ENCODE peak calls at places on chromosomes 7 and 10, in four cellular contexts. A, O, Z and F are unnamed samples.
A peak's percentile ranks its signal among the peaks of the same experiment; 100 is the strongest.

GRCh38 chr10:13518076-13518692 is 10.6 kb downstream of the BEND7 start:
- DNase-seq in A (no peak), Z (peak; percentile 70), O (no peak), F (no peak)

GRCh38 chr7:134454277-134454676 is 4.6 kb downstream of the AKR1B1 start:
- DNase-seq in O (no peak), Z (no peak), A (no peak), F (no peak)

GRCh38 chr7:23474098-23474828 is 4.0 kb upstream of the IGF2BP3 start:
- DNase-seq in O (peak; percentile 99), A (peak; percentile 99), Z (peak; percentile 97), F (peak; percentile 98)

GRCh38 chr10:71666607-71667373 is 52.8 kb downstream of the C10orf105 start:
- DNase-seq in A (no peak), Z (no peak), O (no peak), F (no peak)

GRCh38 chr10:1374501-1374900 is 318.3 kb downstream of the WDR37 start:
- DNase-seq in Z (no peak), O (no peak), A (no peak), F (no peak)

GRCh38 chr7:95470452-95470851 is 15.3 kb upstream of the ASB4 start:
- DNase-seq in Z (no peak), O (peak; percentile 49), A (no peak), F (peak; percentile 29)

GRCh38 chr10:71161429-71161828 is 50.9 kb upstream of the UNC5B start:
- DNase-seq in A (no peak), O (peak; percentile 65), Z (no peak), F (no peak)

GRCh38 chr7:38950309-38950708 is 27.4 kb upstream of the POU6F2 start:
- DNase-seq in Z (no peak), O (no peak), A (peak; percentile 12), F (no peak)

GRCh38 chr7:105638942-105639495 is 57.7 kb upstream of the EFCAB10 start:
- DNase-seq in O (no peak), Z (peak; percentile 72), A (no peak), F (no peak)

GRCh38 chr10:3452234-3452633 is 279.7 kb upstream of the PITRM1 start:
- DNase-seq in Z (no peak), O (peak; percentile 94), A (peak; percentile 89), F (peak; percentile 15)

GRCh38 chr10:79078367-79079073 is 9.8 kb downstream of the ZMIZ1 start:
- DNase-seq in A (no peak), Z (no peak), O (no peak), F (no peak)

GRCh38 chr10:79242620-79243152 is 104.6 kb upstream of the PPIF start:
- DNase-seq in Z (peak; percentile 57), O (no peak), A (peak; percentile 92), F (peak; percentile 89)

GRCh38 chr10:63466168-63466935 is 575 bp upstream of the JMJD1C start:
- DNase-seq in O (peak; percentile 57), A (peak; percentile 71), Z (no peak), F (peak; percentile 49)

GRCh38 chr7:16636533-16637173 is 8.9 kb downstream of the ANKMY2 start:
- DNase-seq in Z (no peak), A (peak; percentile 81), O (no peak), F (no peak)

GRCh38 chr7:84042110-84042539 is 152.5 kb downstream of the SEMA3A start:
- DNase-seq in Z (no peak), A (peak; percentile 68), O (peak; percentile 80), F (peak; percentile 19)

GRCh38 chr10:95562326-95562725 is 1.2 kb upstream of the SORBS1 start:
- DNase-seq in A (no peak), Z (no peak), O (no peak), F (no peak)

GRCh38 chr10:49649294-49649693 is 30.2 kb upstream of the C10orf53 start:
- DNase-seq in A (no peak), O (no peak), Z (peak; percentile 59), F (no peak)

GRCh38 chr7:100539436-100540006 is 518 bp downstream of the AGFG2 start:
- DNase-seq in Z (peak; percentile 30), O (no peak), A (no peak), F (no peak)

GRCh38 chr7:133040617-133041016 is 41.3 kb downstream of the CHCHD3 start:
- DNase-seq in O (no peak), Z (no peak), A (no peak), F (no peak)

GRCh38 chr10:34666008-34666700 is 148.9 kb downstream of the PARD3 start:
- DNase-seq in Z (no peak), O (peak; percentile 84), A (peak; percentile 95), F (peak; percentile 70)

GRCh38 chr7:28957064-28957821 is 887 bp downstream of the TRIL start:
- DNase-seq in A (peak; percentile 30), O (no peak), Z (peak; percentile 63), F (no peak)